ENCODE peak calls at places on chromosomes 6 and 20, in five cellular contexts. T is colonic mucosa; W is HTR-8/SVneo; V is activated CD4-positive, alpha-beta T cell treated with anti-CD3 and anti-CD28 coated beads, Interleukin-2, amount 10 ng/mL, durations not matched to agents 7 days and 5 days; D is GM10248. N is an unnamed sample.

GRCh38 chr6:80132942-80133517 is 26.6 kb downstream of the BCKDHB start:
- DNase-seq in T (peak), W (no peak), V (peak), D (no peak), N (peak)

GRCh38 chr6:80182291-80182690 is 75.8 kb downstream of the BCKDHB start:
- DNase-seq in T (no peak), W (peak), V (no peak), D (no peak), N (no peak)

GRCh38 chr20:31962741-31963140 is 5.2 kb upstream of the XKR7 start:
- DNase-seq in T (no peak), W (no peak), V (no peak), D (no peak), N (no peak)

GRCh38 chr6:10771371-10771894 is 23.8 kb downstream of the TMEM14B start:
- DNase-seq in T (no peak), W (no peak), V (no peak), D (no peak), N (no peak)

GRCh38 chr20:33124261-33124660 is 43.7 kb upstream of the BPIFA2 start:
- DNase-seq in T (no peak), W (no peak), V (no peak), D (no peak), N (no peak)

GRCh38 chr6:81331526-81331925 is 421.0 kb downstream of the TENT5A start:
- DNase-seq in T (no peak), W (no peak), V (no peak), D (no peak), N (no peak)

GRCh38 chr6:111524252-111524651 is 41.2 kb upstream of the REV3L start:
- DNase-seq in T (no peak), W (no peak), V (no peak), D (no peak), N (no peak)

GRCh38 chr6:5412017-5412416 is 150.7 kb downstream of the FARS2 start:
- DNase-seq in T (no peak), W (no peak), V (no peak), D (no peak), N (no peak)

GRCh38 chr20:31560094-31560899 is 44.8 kb upstream of the ID1 start:
- DNase-seq in T (peak), W (peak), V (peak), D (peak), N (peak)

GRCh38 chr20:62044671-62045070 is 21.0 kb downstream of the TAF4 start:
- DNase-seq in T (no peak), W (no peak), V (no peak), D (no peak), N (no peak)

GRCh38 chr20:19986419-19986818 is 30.7 kb upstream of the NAA20 start:
- DNase-seq in T (no peak), W (no peak), V (no peak), D (no peak), N (no peak)

GRCh38 chr6:45438849-45439406 is 61.2 kb upstream of the SUPT3H start:
- DNase-seq in T (no peak), W (no peak), V (no peak), D (no peak), N (no peak)

GRCh38 chr6:152232494-152233151 is 404.5 kb downstream of the SYNE1 start:
- DNase-seq in T (no peak), W (no peak), V (peak), D (no peak), N (peak)

GRCh38 chr20:32612831-32613595 is 27.9 kb upstream of the NOL4L start:
- DNase-seq in T (no peak), W (no peak), V (no peak), D (no peak), N (no peak)

GRCh38 chr6:146110990-146111389 is 82.1 kb downstream of the GRM1 start:
- DNase-seq in T (no peak), W (no peak), V (no peak), D (no peak), N (no peak)

GRCh38 chr20:51354191-51354768 is 188.2 kb downstream of the NFATC2 start:
- DNase-seq in T (no peak), W (no peak), V (no peak), D (no peak), N (no peak)

GRCh38 chr6:20334334-20334733 is 67.3 kb upstream of the E2F3 start:
- DNase-seq in T (no peak), W (no peak), V (no peak), D (no peak), N (no peak)

GRCh38 chr20:53399592-53400335 is 193.9 kb downstream of the ZNF217 start:
- DNase-seq in T (no peak), W (no peak), V (no peak), D (no peak), N (no peak)

GRCh38 chr20:63977392-63978276 is 1.8 kb downstream of the SAMD10 start:
- DNase-seq in T (no peak), W (peak), V (peak), D (no peak), N (peak)

GRCh38 chr20:33561981-33562601 is 72.2 kb downstream of the CBFA2T2 start:
- DNase-seq in T (peak), W (peak), V (no peak), D (no peak), N (no peak)

GRCh38 chr20:16212790-16213189 is 360.5 kb downstream of the KIF16B start:
- DNase-seq in T (no peak), W (no peak), V (no peak), D (no peak), N (no peak)

GRCh38 chr6:113630738-113631535 is 226.2 kb upstream of the MARCKS start:
- DNase-seq in T (no peak), W (no peak), V (peak), D (peak), N (no peak)

GRCh38 chr20:52684176-52684575 is 288.0 kb upstream of the TSHZ2 start:
- DNase-seq in T (no peak), W (no peak), V (no peak), D (no peak), N (no peak)

GRCh38 chr6:132569170-132569569 is 952 bp upstream of the TAAR6 start:
- DNase-seq in T (no peak), W (no peak), V (no peak), D (no peak), N (no peak)

GRCh38 chr6:112298021-112298745 is 43.8 kb upstream of the LAMA4 start:
- DNase-seq in T (no peak), W (no peak), V (no peak), D (no peak), N (no peak)

GRCh38 chr20:17556842-17557674 is 12.8 kb upstream of the DSTN start:
- DNase-seq in T (peak), W (no peak), V (no peak), D (no peak), N (no peak)

N was measured in activated naive CD4-positive, alpha-beta T cell treated with anti-CD3 and anti-CD28 coated beads, Interleukin-2, amount 10 ng/mL, durations not matched to agents 7 days and 5 days.